ENCODE peak calls at places on chromosomes 3 and 15, in eight cellular contexts. U, T, Q, R, M, E, J and I are unnamed samples.

GRCh38 chr15:71125831-71126453 is 10.7 kb downstream of the THSD4 start:
- DNase-seq in R (no peak), E (no peak), Q (no peak), U (peak), M (peak), J (no peak), T (no peak), I (no peak)

GRCh38 chr3:12588674-12589054 is 31.8 kb downstream of the MKRN2 start:
- DNase-seq in U (no peak), M (peak), J (no peak), R (no peak), Q (no peak), E (no peak), T (no peak), I (no peak)

GRCh38 chr3:172562881-172563835 is 39.9 kb upstream of the TNFSF10 start:
- DNase-seq in U (peak), R (no peak), T (no peak), M (peak), Q (no peak), J (peak), E (no peak), I (no peak)

GRCh38 chr3:33746412-33747116 is 28.5 kb upstream of the CLASP2 start:
- DNase-seq in Q (no peak), R (no peak), E (no peak), U (no peak), M (no peak), T (no peak), J (no peak), I (no peak)

GRCh38 chr3:38507120-38507519 is 11.0 kb downstream of the EXOG start:
- DNase-seq in T (no peak), Q (no peak), J (no peak), E (no peak), R (no peak), M (no peak), U (no peak), I (no peak)

GRCh38 chr15:41483115-41483514 is 10.6 kb upstream of the ITPKA start:
- DNase-seq in E (no peak), R (no peak), T (no peak), Q (no peak), M (no peak), U (no peak), J (no peak), I (no peak)

GRCh38 chr3:48989126-48989795 is 780 bp upstream of the P4HTM start:
- DNase-seq in M (peak), E (no peak), U (peak), Q (no peak), J (no peak), R (no peak), T (no peak), I (no peak)

GRCh38 chr3:108862865-108863798 is 40.5 kb downstream of the TRAT1 start:
- DNase-seq in J (no peak), Q (no peak), M (peak), U (peak), R (no peak), E (no peak), T (no peak), I (no peak)

GRCh38 chr3:138157743-138158142 is 17.0 kb downstream of the DBR1 start:
- DNase-seq in R (no peak), M (no peak), E (no peak), T (no peak), Q (no peak), U (no peak), J (no peak), I (no peak)

GRCh38 chr3:62376906-62377865 is 3.8 kb upstream of the FEZF2 start:
- DNase-seq in M (no peak), T (no peak), R (no peak), U (no peak), J (no peak), E (no peak), Q (no peak), I (no peak)

GRCh38 chr3:125129512-125129962 is 73.7 kb upstream of the HEG1 start:
- DNase-seq in R (no peak), J (peak), Q (no peak), M (peak), E (no peak), T (no peak), U (peak), I (no peak)

GRCh38 chr3:165526367-165526766 is 310.9 kb downstream of the BCHE start:
- DNase-seq in E (no peak), J (no peak), Q (no peak), T (no peak), M (no peak), U (no peak), R (no peak), I (no peak)

GRCh38 chr3:136464502-136464901 is 214.4 kb downstream of the PCCB start:
- DNase-seq in U (no peak), M (no peak), Q (no peak), T (no peak), E (no peak), R (no peak), J (peak), I (no peak)

GRCh38 chr3:146156060-146156459 is 4.9 kb downstream of the PLOD2 start:
- DNase-seq in R (no peak), J (no peak), T (no peak), M (no peak), E (no peak), Q (no peak), U (no peak), I (no peak)